ENCODE peak calls at places on chromosomes 3 and 15, in six cellular contexts. F is K562, V is H1, I is SK-N-SH, R is GM12878, N is HepG2. J is an unnamed sample.

GRCh38 chr15:96102631-96103030 is 227.9 kb upstream of the NR2F2 start:
- DNase-seq in F (no peak), V (no peak), I (no peak), R (no peak), N (no peak), J (no peak)

GRCh38 chr3:126518779-126519177 is 1.2 kb upstream of the UROC1 start:
- DNase-seq in F (no peak), V (no peak), I (no peak), R (no peak), N (peak; percentile 87), J (no peak)

GRCh38 chr3:123920383-123920782 is 36.3 kb upstream of the MYLK start:
- DNase-seq in F (no peak), V (no peak), I (no peak), R (no peak), N (no peak), J (no peak)

GRCh38 chr15:76181705-76182107 is 121.9 kb downstream of the TMEM266 start:
- DNase-seq in F (no peak), V (no peak), I (no peak), R (peak; percentile 78), N (no peak), J (no peak)

GRCh38 chr3:125032100-125032643 is 23.6 kb downstream of the HEG1 start:
- DNase-seq in F (no peak), V (no peak), I (no peak), R (no peak), N (peak; percentile 70), J (no peak)

GRCh38 chr3:174862101-174862500 is 3.0 kb downstream of the NAALADL2 start:
- DNase-seq in F (no peak), V (peak; percentile 52), I (no peak), R (no peak), N (peak; percentile 1), J (no peak)

GRCh38 chr3:105899528-105899927 is 30.7 kb upstream of the CBLB start:
- DNase-seq in F (no peak), V (no peak), I (no peak), R (no peak), N (no peak), J (no peak)

GRCh38 chr15:88624156-88624970 is 3.2 kb downstream of the AEN start:
- DNase-seq in F (no peak), V (no peak), I (peak; percentile 56), R (no peak), N (peak; percentile 58), J (no peak)

GRCh38 chr15:78822514-78822913 is 11.2 kb upstream of the ADAMTS7 start:
- DNase-seq in F (no peak), V (no peak), I (no peak), R (no peak), N (no peak), J (no peak)

GRCh38 chr3:24264748-24265158 is 229.9 kb downstream of the THRB start:
- DNase-seq in F (peak; percentile 74), V (no peak), I (peak; percentile 47), R (no peak), N (peak; percentile 53), J (peak; percentile 12)

GRCh38 chr3:28349397-28350000 is 875 bp upstream of the AZI2 start:
- DNase-seq in F (no peak), V (no peak), I (peak; percentile 8), R (no peak), N (no peak), J (no peak)

GRCh38 chr3:108175352-108175751 is 46.9 kb downstream of the IFT57 start:
- DNase-seq in F (no peak), V (no peak), I (no peak), R (no peak), N (no peak), J (no peak)

GRCh38 chr3:114104414-114104813 is 47.9 kb downstream of the QTRT2 start:
- DNase-seq in F (no peak), V (peak; percentile 2), I (no peak), R (no peak), N (no peak), J (no peak)

GRCh38 chr3:98986073-98986472 is 84.6 kb upstream of the DCBLD2 start:
- DNase-seq in F (no peak), V (no peak), I (no peak), R (no peak), N (peak; percentile 68), J (no peak)

GRCh38 chr15:69140306-69140705 is 20.1 kb upstream of the GLCE start:
- DNase-seq in F (no peak), V (no peak), I (no peak), R (no peak), N (no peak), J (no peak)

GRCh38 chr3:128841926-128842920 is 37.2 kb upstream of the ACAD9 start:
- DNase-seq in F (peak; percentile 33), V (no peak), I (no peak), R (no peak), N (no peak), J (no peak)

GRCh38 chr3:127551971-127552370 is 38.6 kb downstream of the TPRA1 start:
- DNase-seq in F (no peak), V (no peak), I (peak; percentile 82), R (no peak), N (no peak), J (no peak)

GRCh38 chr3:112427123-112427522 is 72.1 kb downstream of the BTLA start:
- DNase-seq in F (no peak), V (no peak), I (no peak), R (no peak), N (no peak), J (no peak)

GRCh38 chr3:181454451-181455027 is 257.2 kb upstream of the SOX2 start:
- DNase-seq in F (no peak), V (no peak), I (no peak), R (no peak), N (no peak), J (no peak)

GRCh38 chr15:67080118-67080899 is 14.9 kb downstream of the SMAD3 start:
- DNase-seq in F (no peak), V (no peak), I (no peak), R (no peak), N (no peak), J (no peak)

GRCh38 chr3:34131091-34131490 is 332.7 kb downstream of the PDCD6IP start:
- DNase-seq in F (no peak), V (no peak), I (no peak), R (no peak), N (no peak), J (no peak)

GRCh38 chr3:49649576-49649975 is 24.6 kb upstream of the APEH start:
- DNase-seq in F (no peak), V (no peak), I (no peak), R (no peak), N (peak; percentile 25), J (no peak)

GRCh38 chr15:71115567-71116351 is 488 bp downstream of the THSD4 start:
- DNase-seq in F (no peak), V (peak; percentile 75), I (peak; percentile 83), R (no peak), N (no peak), J (peak; percentile 7)

GRCh38 chr3:170961616-170962400 is 53.4 kb upstream of the EIF5A2 start:
- DNase-seq in F (peak; percentile 52), V (no peak), I (peak; percentile 26), R (no peak), N (peak; percentile 76), J (no peak)

GRCh38 chr15:38671675-38672141 is 107.1 kb upstream of the RASGRP1 start:
- DNase-seq in F (peak; percentile 45), V (no peak), I (peak; percentile 9), R (peak; percentile 91), N (no peak), J (no peak)

GRCh38 chr15:38672814-38673292 is 108.2 kb upstream of the RASGRP1 start:
- DNase-seq in F (no peak), V (no peak), I (no peak), R (peak; percentile 86), N (no peak), J (no peak)

GRCh38 chr15:38669160-38669505 is 104.5 kb upstream of the RASGRP1 start:
- DNase-seq in F (no peak), V (no peak), I (no peak), R (no peak), N (no peak), J (no peak)

GRCh38 chr15:38670142-38671002 is 105.8 kb upstream of the RASGRP1 start:
- DNase-seq in F (no peak), V (no peak), I (no peak), R (no peak), N (no peak), J (no peak)

GRCh38 chr15:38671003-38671382 is 106.4 kb upstream of the RASGRP1 start:
- DNase-seq in F (no peak), V (no peak), I (no peak), R (no peak), N (no peak), J (no peak)
- H3K4me3 ChIP-seq in F (no peak overlapping the region), V (no peak overlapping the region), I (no peak overlapping the region), R (no peak overlapping the region), N (no peak overlapping the region), J (no peak overlapping the region)

GRCh38 chr15:33160581-33161165 is 33.8 kb downstream of the FMN1 start:
- DNase-seq in F (no peak), V (no peak), I (peak; percentile 69), R (no peak), N (no peak), J (no peak)
- TF ChIP-seq GABPA in F (no peak), V (no peak), I (no peak), R (no peak), N (no peak), J (no peak)

GRCh38 chr15:100338971-100339444 is 2.8 kb downstream of the ADAMTS17 start:
- DNase-seq in F (peak; percentile 16), V (peak; percentile 66), I (peak; percentile 72), R (no peak), N (peak; percentile 30), J (peak; percentile 79)

GRCh38 chr15:100343251-100343650 is 1.5 kb upstream of the ADAMTS17 start:
- DNase-seq in F (no peak), V (no peak), I (no peak), R (no peak), N (no peak), J (no peak)

GRCh38 chr15:100339999-100340398 is 1.8 kb downstream of the ADAMTS17 start:
- DNase-seq in F (no peak), V (no peak), I (no peak), R (no peak), N (no peak), J (no peak)

GRCh38 chr15:100341662-100342560 is at the start of gene ADAMTS17:
- DNase-seq in F (peak; percentile 25), V (peak; percentile 91), I (peak; percentile 96), R (peak; percentile 17), N (peak; percentile 77), J (peak; percentile 97)

GRCh38 chr15:100340721-100341661 is 784 bp downstream of the ADAMTS17 start:
- DNase-seq in F (no peak), V (no peak), I (peak; percentile 60), R (no peak), N (no peak), J (no peak)
- H3K4me3 ChIP-seq in F (no peak overlapping the region), V (peak overlapping the region; percentile 49), I (no peak overlapping the region), R (no peak overlapping the region), N (no peak overlapping the region), J (peak overlapping the region; percentile 73)

GRCh38 chr15:97989330-97989729 is 28.8 kb downstream of the ARRDC4 start:
- DNase-seq in F (no peak), V (no peak), I (no peak), R (no peak), N (no peak), J (no peak)
- TF ChIP-seq GABPA in F (no peak), V (no peak), I (no peak), R (no peak), N (no peak), J (no peak)

DNA sequence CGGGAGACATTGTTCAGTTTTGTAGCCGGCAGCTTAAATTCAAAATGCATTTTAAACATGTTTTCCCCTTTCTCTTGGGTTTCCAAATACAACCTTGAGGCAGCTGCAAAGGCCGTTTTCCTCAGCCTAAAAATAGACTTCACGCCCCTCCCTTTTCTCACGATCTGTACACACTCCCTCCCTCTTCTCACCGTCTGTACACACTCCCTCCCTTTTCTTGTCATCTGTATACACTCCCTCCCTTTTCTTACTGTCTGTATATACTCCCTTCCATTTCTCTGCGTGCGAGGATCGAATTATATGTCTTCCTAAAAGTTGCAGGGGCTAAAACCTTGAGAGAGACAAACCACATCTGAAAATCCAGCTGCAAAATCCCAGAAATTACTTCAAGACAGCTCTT is 8.9 kb downstream of the MUC4 start:
- DNase-seq in F (peak; percentile 58), V (no peak), I (no peak), R (no peak), N (no peak), J (no peak)
- H3K4me3 ChIP-seq in F (no peak overlapping the region), V (no peak overlapping the region), I (no peak overlapping the region), R (no peak overlapping the region), N (no peak overlapping the region), J (no peak overlapping the region)